ENCODE peak calls at places on chromosome 1, in seven cellular contexts. Q, T, I, F, C, S and L are unnamed samples.

GRCh38 chr1:10387611-10388386 is 11.1 kb upstream of the PGD start:
- DNase-seq in Q (peak; percentile 41), T (no peak), I (no peak), F (no peak), C (peak; percentile 79), S (peak; percentile 29), L (peak; percentile 12)

GRCh38 chr1:39609618-39610331 is 29.7 kb downstream of the HEYL start:
- DNase-seq in Q (peak; percentile 15), T (peak; percentile 66), I (peak; percentile 58), F (peak; percentile 67), C (peak; percentile 56), S (peak; percentile 28), L (peak; percentile 34)

GRCh38 chr1:220551001-220551400 is 23.1 kb downstream of the MARK1 start:
- DNase-seq in Q (no peak), T (no peak), I (no peak), F (no peak), C (no peak), S (no peak), L (no peak)

GRCh38 chr1:183734600-183735036 is 70.3 kb upstream of the RGL1 start:
- DNase-seq in Q (no peak), T (no peak), I (no peak), F (peak; percentile 18), C (peak; percentile 79), S (peak; percentile 53), L (no peak)

GRCh38 chr1:121522061-121522759 is 337.4 kb downstream of the SRGAP2C start:
- DNase-seq in Q (no peak), T (no peak), I (no peak), F (no peak), C (no peak), S (no peak), L (no peak)

GRCh38 chr1:201457508-201457960 is 11.5 kb downstream of the PHLDA3 start:
- DNase-seq in Q (peak; percentile 39), T (no peak), I (no peak), F (no peak), C (no peak), S (no peak), L (no peak)

GRCh38 chr1:20732071-20732587 is 374 bp downstream of the SH2D5 start:
- DNase-seq in Q (peak; percentile 74), T (peak; percentile 47), I (peak; percentile 79), F (peak; percentile 78), C (peak; percentile 78), S (peak; percentile 61), L (peak; percentile 74)

GRCh38 chr1:9651565-9652378 is at the start of gene PIK3CD:
- DNase-seq in Q (peak; percentile 25), T (no peak), I (no peak), F (peak; percentile 70), C (peak; percentile 75), S (no peak), L (peak; percentile 55)

GRCh38 chr1:205630241-205630640 is 1.6 kb downstream of the ELK4 start:
- DNase-seq in Q (peak; percentile 14), T (no peak), I (no peak), F (no peak), C (peak; percentile 66), S (no peak), L (no peak)

GRCh38 chr1:45677751-45678245 is 8.5 kb downstream of the GPBP1L1 start:
- DNase-seq in Q (no peak), T (no peak), I (no peak), F (no peak), C (no peak), S (no peak), L (no peak)

GRCh38 chr1:63563745-63564144 is 29.5 kb upstream of the PGM1 start:
- DNase-seq in Q (no peak), T (no peak), I (no peak), F (no peak), C (no peak), S (no peak), L (no peak)

GRCh38 chr1:99642053-99642452 is 3.9 kb upstream of the PALMD start:
- DNase-seq in Q (no peak), T (no peak), I (no peak), F (no peak), C (no peak), S (no peak), L (no peak)

GRCh38 chr1:15668089-15668754 is 15.9 kb upstream of the PLEKHM2 start:
- DNase-seq in Q (no peak), T (no peak), I (no peak), F (no peak), C (no peak), S (no peak), L (no peak)

GRCh38 chr1:109170051-109170775 is 43.5 kb upstream of the SARS1 start:
- DNase-seq in Q (no peak), T (no peak), I (no peak), F (no peak), C (no peak), S (no peak), L (peak; percentile 67)

GRCh38 chr1:39673215-39673614 is 1.3 kb upstream of the NT5C1A start:
- DNase-seq in Q (no peak), T (no peak), I (no peak), F (no peak), C (no peak), S (no peak), L (no peak)

GRCh38 chr1:221031890-221032222 is 152.6 kb downstream of the HLX start:
- DNase-seq in Q (no peak), T (no peak), I (no peak), F (no peak), C (no peak), S (no peak), L (no peak)

GRCh38 chr1:78673120-78673519 is 23.5 kb downstream of the IFI44 start:
- DNase-seq in Q (no peak), T (no peak), I (peak; percentile 7), F (no peak), C (no peak), S (no peak), L (no peak)

GRCh38 chr1:247843411-247843810 is 1.7 kb upstream of the OR11L1 start:
- DNase-seq in Q (no peak), T (no peak), I (no peak), F (no peak), C (no peak), S (no peak), L (no peak)

GRCh38 chr1:38046884-38047602 is 450 bp upstream of the POU3F1 start:
- DNase-seq in Q (peak; percentile 90), T (peak; percentile 80), I (peak; percentile 89), F (peak; percentile 91), C (peak; percentile 93), S (peak; percentile 90), L (peak; percentile 92)

DNA sequence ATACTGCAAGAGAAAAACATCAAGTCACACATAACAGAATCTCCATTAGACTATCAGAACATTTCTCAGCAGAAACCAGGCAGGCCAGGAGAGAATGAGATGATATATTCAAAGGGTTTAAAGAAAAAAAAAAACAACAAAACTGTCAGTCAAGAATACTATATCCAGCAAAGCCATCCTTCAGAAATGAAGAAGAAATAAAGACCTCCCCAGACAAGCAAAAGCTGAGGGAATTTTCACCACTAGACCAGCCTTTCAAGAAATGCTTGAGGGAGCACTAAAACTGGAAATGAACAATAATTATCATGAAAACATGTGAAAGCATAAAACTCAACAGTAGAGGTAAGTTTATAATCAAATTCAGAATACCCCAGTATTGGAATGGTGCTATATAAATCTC is 47.2 kb downstream of the MCOLN2 start:
- DNase-seq in Q (no peak), T (no peak), I (no peak), F (no peak), C (no peak), S (no peak), L (no peak)
- H3K4me3 ChIP-seq in Q (no peak overlapping the region), T (no peak overlapping the region), I (no peak overlapping the region), F (no peak overlapping the region), C (no peak overlapping the region), S (no peak overlapping the region), L (no peak overlapping the region)

GRCh38 chr1:160868141-160868540 is 5.5 kb upstream of the CD244 start:
- DNase-seq in Q (peak; percentile 6), T (no peak), I (no peak), F (no peak), C (no peak), S (no peak), L (no peak)
- H3K27me3 ChIP-seq in Q (no peaks in the 10 kb centered on the region), T (no peaks in the 10 kb centered on the region), I (no peaks in the 10 kb centered on the region), F (no peaks in the 10 kb centered on the region), C (no peaks in the 10 kb centered on the region), S (no peaks in the 10 kb centered on the region), L (peaks cover 4% of the 10 kb centered on the region)

DNA sequence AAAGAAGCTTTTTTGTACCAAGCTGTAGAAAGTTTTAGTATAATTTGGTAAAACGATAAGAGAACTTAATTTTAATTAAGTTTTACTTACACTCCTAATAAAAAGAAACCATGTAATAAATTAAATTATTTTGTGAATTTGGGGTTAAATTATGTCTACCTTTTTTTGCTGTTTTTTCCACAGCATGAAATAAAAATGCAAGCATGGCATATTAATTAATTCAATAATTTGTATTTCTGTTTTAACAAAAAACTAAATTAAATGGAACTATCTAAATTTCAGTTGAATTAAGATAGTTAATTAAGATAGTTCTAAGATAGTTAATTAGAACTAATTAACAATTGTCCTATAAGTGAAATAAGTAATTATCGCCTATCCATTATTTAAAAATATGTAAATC is 39.4 kb downstream of the VANGL2 start:
- DNase-seq in Q (no peak), T (no peak), I (no peak), F (no peak), C (no peak), S (no peak), L (no peak)
- H3K4me3 ChIP-seq in Q (no peak overlapping the region), T (no peak overlapping the region), I (no peak overlapping the region), F (no peak overlapping the region), C (no peak overlapping the region), S (no peak overlapping the region), L (no peak overlapping the region)

GRCh38 chr1:151806170-151806569 is 951 bp upstream of the LINGO4 start:
- DNase-seq in Q (no peak), T (no peak), I (no peak), F (no peak), C (no peak), S (no peak), L (no peak)
- H3K27me3 ChIP-seq in Q (peaks cover 3% of the 10 kb centered on the region), T (peaks cover 3% of the 10 kb centered on the region), I (no peaks in the 10 kb centered on the region), F (peaks cover 85% of the 10 kb centered on the region), C (peaks cover 70% of the 10 kb centered on the region), S (no peaks in the 10 kb centered on the region), L (no peaks in the 10 kb centered on the region)

GRCh38 chr1:90835661-90836344 is 118.7 kb upstream of the BARHL2 start:
- DNase-seq in Q (no peak), T (no peak), I (no peak), F (no peak), C (no peak), S (peak; percentile 18), L (no peak)
- H3K4me3 ChIP-seq in Q (no peak overlapping the region), T (no peak overlapping the region), I (no peak overlapping the region), F (no peak overlapping the region), C (peak overlapping the region; percentile 72), S (peak overlapping the region; percentile 0), L (no peak overlapping the region)